ENCODE peak calls at places on chromosome 2, in six cellular contexts. M is HCT116, H is HepG2, F is GM12878, Z is H1, G is K562. X is an unnamed sample.

GRCh38 chr2:174697267-174697666 is 67.0 kb downstream of the CHRNA1 start:
- DNase-seq in M (peak; percentile 59), H (peak; percentile 70), F (no peak), Z (no peak), G (peak; percentile 69), X (peak; percentile 81)

GRCh38 chr2:238433941-238434845 is 7.5 kb downstream of the ASB1 start:
- DNase-seq in M (no peak), H (no peak), F (no peak), Z (no peak), G (no peak), X (no peak)

GRCh38 chr2:100877555-100877954 is 57.6 kb downstream of the NPAS2 start:
- DNase-seq in M (no peak), H (no peak), F (no peak), Z (no peak), G (no peak), X (no peak)

GRCh38 chr2:157989227-157989626 is 112.4 kb upstream of the UPP2 start:
- DNase-seq in M (no peak), H (no peak), F (no peak), Z (no peak), G (no peak), X (no peak)

GRCh38 chr2:45119855-45120254 is 110.6 kb upstream of the SIX2 start:
- DNase-seq in M (no peak), H (no peak), F (no peak), Z (no peak), G (no peak), X (no peak)

GRCh38 chr2:127658641-127659407 is 12.9 kb downstream of the GPR17 start:
- DNase-seq in M (no peak), H (no peak), F (no peak), Z (no peak), G (no peak), X (no peak)

GRCh38 chr2:192571636-192572035 is 376.9 kb upstream of the TMEFF2 start:
- DNase-seq in M (no peak), H (no peak), F (no peak), Z (no peak), G (no peak), X (no peak)

GRCh38 chr2:187497858-187498463 is 49.9 kb upstream of the CALCRL start:
- DNase-seq in M (peak; percentile 22), H (no peak), F (no peak), Z (no peak), G (no peak), X (no peak)

GRCh38 chr2:21643180-21643579 is 519.4 kb downstream of the TDRD15 start:
- DNase-seq in M (no peak), H (no peak), F (no peak), Z (no peak), G (no peak), X (peak; percentile 48)

GRCh38 chr2:6470518-6470917 is 395.2 kb downstream of the CMPK2 start:
- DNase-seq in M (no peak), H (no peak), F (no peak), Z (no peak), G (no peak), X (no peak)

GRCh38 chr2:39780825-39781600 is 2.0 kb upstream of the THUMPD2 start:
- DNase-seq in M (no peak), H (peak; percentile 32), F (no peak), Z (no peak), G (peak; percentile 68), X (no peak)

GRCh38 chr2:44550571-44550970 is 188.8 kb downstream of the CAMKMT start:
- DNase-seq in M (no peak), H (no peak), F (no peak), Z (no peak), G (no peak), X (no peak)

GRCh38 chr2:124699001-124699565 is 674.0 kb downstream of the CNTNAP5 start:
- DNase-seq in M (no peak), H (no peak), F (no peak), Z (no peak), G (no peak), X (no peak)

GRCh38 chr2:39696838-39697237 is 31.1 kb downstream of the TMEM178A start:
- DNase-seq in M (no peak), H (peak; percentile 12), F (no peak), Z (no peak), G (peak; percentile 6), X (no peak)

GRCh38 chr2:156845806-156846558 is 409.8 kb downstream of the GPD2 start:
- DNase-seq in M (no peak), H (no peak), F (no peak), Z (no peak), G (no peak), X (no peak)

GRCh38 chr2:64932327-64933216 is 56.6 kb upstream of the SLC1A4 start:
- DNase-seq in M (no peak), H (no peak), F (peak; percentile 98), Z (no peak), G (no peak), X (no peak)

GRCh38 chr2:183072177-183072576 is 6.4 kb upstream of the DUSP19 start:
- DNase-seq in M (no peak), H (no peak), F (no peak), Z (no peak), G (no peak), X (no peak)

GRCh38 chr2:183070942-183071844 is 7.4 kb upstream of the DUSP19 start:
- DNase-seq in M (no peak), H (peak; percentile 67), F (no peak), Z (peak; percentile 51), G (peak; percentile 58), X (no peak)

GRCh38 chr2:183068561-183068960 is 10.0 kb upstream of the DUSP19 start:
- DNase-seq in M (no peak), H (no peak), F (no peak), Z (no peak), G (no peak), X (no peak)

GRCh38 chr2:183069174-183069573 is 9.4 kb upstream of the DUSP19 start:
- DNase-seq in M (no peak), H (no peak), F (no peak), Z (no peak), G (peak; percentile 42), X (no peak)
- TF ChIP-seq ZNF274 in M (no peak), H (no peak), F (no peak), Z (no peak), G (no peak), X (no peak)

DNA sequence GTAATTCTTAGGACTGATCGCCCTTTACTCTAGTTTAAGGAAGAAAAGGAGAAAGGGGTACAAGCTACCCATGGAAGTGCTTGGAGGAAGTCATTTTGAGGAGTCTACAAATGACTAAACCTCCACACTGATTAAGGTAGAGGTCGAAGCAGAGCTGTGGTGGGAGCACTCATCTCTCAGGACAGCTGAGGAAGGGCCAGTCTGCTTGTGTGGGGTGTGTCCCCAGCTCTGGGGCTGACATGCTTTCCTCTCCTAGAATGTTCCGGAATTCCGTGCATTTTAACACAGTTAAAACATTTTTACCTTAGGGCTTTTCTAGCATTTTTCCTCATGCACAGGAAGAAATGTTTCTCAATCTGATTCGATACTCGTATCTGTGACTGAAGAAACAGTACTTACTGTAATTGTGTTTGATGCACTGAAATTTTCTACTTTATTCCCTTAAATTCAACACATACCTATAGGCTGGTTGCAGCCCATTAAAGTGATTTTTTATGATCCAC is 135.1 kb downstream of the NCK2 start:
- DNase-seq in M (no peak), H (no peak), F (no peak), Z (no peak), G (no peak), X (no peak)
- H3K9me3 ChIP-seq in M (no peaks in the 10 kb centered on the region), H (no peaks in the 10 kb centered on the region), F (peaks cover 8% of the 10 kb centered on the region), Z (no peaks in the 10 kb centered on the region), G (no peaks in the 10 kb centered on the region), X (peaks cover 19% of the 10 kb centered on the region)

DNA sequence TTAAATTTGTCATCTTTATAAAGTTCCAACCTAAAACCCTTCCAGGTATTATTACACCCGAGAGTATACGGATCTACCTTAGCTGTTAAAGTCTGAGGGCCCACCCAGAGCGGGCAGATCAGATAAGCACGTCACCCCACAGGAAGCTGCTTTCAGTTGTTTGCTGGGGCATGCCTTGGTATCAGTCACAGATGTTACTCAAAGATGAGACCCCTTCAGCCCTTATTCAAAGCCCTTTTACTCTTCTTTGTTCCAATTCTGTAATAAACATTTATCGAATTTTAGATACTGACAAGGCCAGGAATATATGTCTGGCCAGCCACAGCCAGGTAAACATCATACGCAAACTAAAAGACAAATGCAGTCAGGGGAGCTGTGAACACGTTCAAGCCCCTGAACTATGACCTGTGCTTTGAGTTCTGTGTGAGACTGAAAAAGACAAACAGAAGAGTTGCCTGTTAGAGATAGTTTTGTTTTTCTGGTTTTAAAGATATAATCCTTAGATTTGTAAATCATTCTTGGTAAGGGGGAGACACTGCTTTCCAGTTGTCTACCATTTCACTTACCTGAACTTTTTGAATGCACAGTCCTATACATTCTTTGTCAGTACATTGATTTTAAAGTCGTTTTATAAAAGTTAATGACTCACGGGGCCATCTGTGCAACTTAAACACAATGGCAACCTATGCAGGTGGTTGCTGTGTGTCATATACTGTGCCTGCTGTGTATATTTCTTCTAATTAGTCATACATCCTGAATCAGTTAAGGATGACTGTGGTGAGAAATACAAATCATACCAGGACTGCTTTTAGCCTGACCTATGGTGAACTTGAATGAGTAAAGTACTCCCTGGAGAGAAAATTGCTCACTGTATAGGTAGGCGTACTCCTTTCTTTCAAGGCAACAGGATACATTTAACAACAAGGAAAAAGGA is 100.5 kb upstream of the ITPRID2 start:
- DNase-seq in M (peak; percentile 98), H (peak; percentile 88), F (peak; percentile 50), Z (no peak), G (peak; percentile 45), X (no peak)
- TF ChIP-seq YY1 in M (peak; percentile 51), H (no peak), F (no peak), Z (no peak), G (no peak), X (no peak)

GRCh38 chr2:109164739-109165221 is 35.8 kb downstream of the SH3RF3 start:
- DNase-seq in M (no peak), H (no peak), F (no peak), Z (no peak), G (no peak), X (no peak)
- TF ChIP-seq ZNF274 in M (no peak), H (no peak), F (no peak), Z (no peak), G (no peak), X (no peak)

DNA sequence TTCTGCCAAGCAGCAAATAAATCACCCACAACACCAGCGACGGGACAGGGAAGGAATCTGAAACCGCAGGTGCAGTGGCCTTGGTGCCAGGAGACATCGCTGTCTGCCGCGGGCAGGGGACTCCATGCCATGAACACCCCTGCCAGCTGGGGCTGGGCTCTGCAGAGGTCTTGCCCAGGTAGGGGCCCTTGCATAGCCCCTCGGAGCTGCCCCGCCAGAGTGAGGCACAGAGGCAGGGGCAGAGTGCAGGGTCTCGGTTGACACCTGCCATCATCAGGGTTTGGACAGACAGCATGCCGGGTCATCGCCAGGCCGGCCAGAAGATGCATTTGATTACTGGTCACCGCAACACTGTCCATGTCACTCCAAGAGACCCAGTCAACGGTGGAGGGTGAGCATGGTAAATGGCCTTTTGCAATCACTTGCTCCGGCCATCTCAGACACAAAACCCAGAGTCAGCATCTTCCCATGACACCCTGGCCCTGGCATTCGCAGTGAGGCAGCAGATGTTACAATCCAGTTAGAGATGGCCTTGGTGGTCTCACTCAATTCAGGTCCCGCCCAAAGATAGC is 255.5 kb downstream of the NDUFA10 start:
- DNase-seq in M (no peak), H (no peak), F (no peak), Z (no peak), G (no peak), X (no peak)
- H3K9me3 ChIP-seq in M (peaks cover 6% of the 10 kb centered on the region), H (peaks cover 8% of the 10 kb centered on the region), F (no peaks in the 10 kb centered on the region), Z (peaks cover 5% of the 10 kb centered on the region), G (no peaks in the 10 kb centered on the region), X (peaks cover 19% of the 10 kb centered on the region)

DNA sequence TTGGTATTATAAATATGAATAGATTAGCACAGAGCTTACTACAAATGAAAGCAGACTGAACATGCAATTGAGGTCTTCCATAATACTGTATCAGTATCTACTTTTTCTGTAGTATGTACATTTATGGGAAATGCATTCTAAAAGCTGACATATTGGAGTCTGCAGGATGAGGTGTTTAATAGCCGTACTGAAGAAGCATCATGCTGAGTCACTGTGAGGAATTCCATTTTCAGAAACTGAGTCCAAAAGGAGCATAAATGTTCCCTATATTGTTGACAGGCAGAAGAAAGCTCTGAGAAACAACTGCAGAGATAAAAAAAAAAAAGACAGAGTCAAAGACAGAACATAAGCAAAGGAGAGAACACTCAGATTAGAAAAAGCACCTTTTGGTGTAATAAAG is 366.7 kb upstream of the SPHKAP start:
- DNase-seq in M (no peak), H (no peak), F (no peak), Z (no peak), G (no peak), X (no peak)
- TF ChIP-seq YY1 in M (no peak), H (no peak), F (no peak), Z (no peak), G (no peak), X (no peak)